ENCODE peak calls at places on chromosome 12, in eight cellular contexts. N, V, B, X, Y, I, P and D are unnamed samples.

GRCh38 chr12:79063258-79063657 is 198.7 kb downstream of the SYT1 start:
- DNase-seq in Y (no peak), I (no peak), N (peak; percentile 29), X (no peak), B (peak; percentile 37), P (no peak), V (no peak), D (no peak)

GRCh38 chr12:31715283-31715825 is 13.5 kb downstream of the AMN1 start:
- DNase-seq in I (no peak), X (peak; percentile 81), B (peak; percentile 33), N (peak; percentile 85), P (no peak), V (peak; percentile 28), Y (no peak), D (peak; percentile 72)

GRCh38 chr12:75345531-75345930 is 11.1 kb downstream of the GLIPR1L1 start:
- DNase-seq in N (peak; percentile 20), X (no peak), I (no peak), Y (no peak), V (no peak), B (peak; percentile 28), P (no peak), D (no peak)

GRCh38 chr12:50627491-50627890 is 122.7 kb downstream of the DIP2B start:
- DNase-seq in P (no peak), V (no peak), N (no peak), B (no peak), Y (no peak), X (no peak), I (no peak), D (no peak)

GRCh38 chr12:57280234-57281062 is 29.5 kb upstream of the STAC3 start:
- DNase-seq in Y (no peak), V (peak; percentile 61), I (peak; percentile 81), P (peak; percentile 87), N (peak; percentile 96), X (peak; percentile 73), B (peak; percentile 99), D (peak; percentile 83)

GRCh38 chr12:48002773-48003218 is 1.5 kb downstream of the COL2A1 start:
- DNase-seq in P (no peak), I (peak; percentile 85), N (peak; percentile 31), Y (peak; percentile 76), B (peak; percentile 31), X (no peak), V (no peak), D (peak; percentile 57)

GRCh38 chr12:116927244-116927940 is 16.6 kb downstream of the FBXW8 start:
- DNase-seq in P (no peak), Y (no peak), X (no peak), N (no peak), B (no peak), I (peak; percentile 81), V (no peak), D (no peak)

GRCh38 chr12:176321-177181 is 37.4 kb downstream of the SLC6A12 start:
- DNase-seq in V (peak; percentile 60), B (peak; percentile 61), Y (peak; percentile 49), X (no peak), I (no peak), P (peak; percentile 54), N (peak; percentile 62), D (peak; percentile 56)

GRCh38 chr12:128111951-128112350 is 155.0 kb upstream of the TMEM132C start:
- DNase-seq in P (no peak), Y (peak; percentile 28), I (peak; percentile 78), N (no peak), B (no peak), X (no peak), V (no peak), D (no peak)

GRCh38 chr12:79935624-79936040 is 735 bp upstream of the PPP1R12A start:
- DNase-seq in X (peak; percentile 70), P (no peak), B (peak; percentile 39), Y (peak; percentile 44), I (no peak), N (no peak), V (no peak), D (peak; percentile 47)

GRCh38 chr12:49296034-49296835 is 1.3 kb downstream of the PRPH start:
- DNase-seq in V (peak; percentile 54), B (no peak), X (peak; percentile 61), Y (peak; percentile 57), I (peak; percentile 94), N (no peak), P (no peak), D (peak; percentile 19)

GRCh38 chr12:109795023-109795422 is 38.2 kb downstream of the TRPV4 start:
- DNase-seq in Y (no peak), V (no peak), I (no peak), N (peak; percentile 86), X (no peak), P (peak; percentile 53), B (peak; percentile 66), D (no peak)

DNA sequence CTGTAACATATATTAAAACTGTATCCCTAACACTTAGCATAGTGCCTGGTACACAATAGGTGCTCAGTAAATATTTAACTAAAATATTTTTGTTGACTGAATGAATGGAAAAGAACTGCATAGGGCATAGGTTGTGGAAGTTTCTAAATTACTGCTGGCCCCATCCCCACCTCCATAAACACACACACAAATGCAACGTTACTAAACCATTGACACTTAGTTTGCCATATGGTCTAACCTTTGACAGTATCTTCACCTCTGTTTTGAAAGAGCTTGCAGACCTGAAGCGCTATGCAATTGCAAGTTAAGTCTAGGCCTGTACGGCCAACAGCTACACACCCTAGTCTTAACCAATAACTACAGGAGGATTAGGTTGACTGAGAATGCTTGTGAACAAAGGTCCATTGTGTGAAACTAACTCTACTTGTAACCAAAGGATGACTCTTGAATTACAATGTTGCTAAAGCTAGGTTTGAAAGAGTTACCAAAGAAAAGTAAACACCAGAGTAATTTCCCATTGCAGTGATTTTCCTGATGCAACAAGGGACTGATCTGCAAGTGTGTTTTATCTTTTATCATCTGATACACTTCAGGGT is 924 bp upstream of the MANSC1 start:
- DNase-seq in V (no peak), N (no peak), I (peak; percentile 29), B (peak; percentile 26), P (no peak), Y (no peak), X (no peak), D (no peak)
- H3K4me3 ChIP-seq in V (peak overlapping the region; percentile 85), N (no peak overlapping the region), I (peak overlapping the region; percentile 85), B (no peak overlapping the region), P (peak overlapping the region; percentile 65), Y (no peak overlapping the region), X (no peak overlapping the region), D (no peak overlapping the region)

DNA sequence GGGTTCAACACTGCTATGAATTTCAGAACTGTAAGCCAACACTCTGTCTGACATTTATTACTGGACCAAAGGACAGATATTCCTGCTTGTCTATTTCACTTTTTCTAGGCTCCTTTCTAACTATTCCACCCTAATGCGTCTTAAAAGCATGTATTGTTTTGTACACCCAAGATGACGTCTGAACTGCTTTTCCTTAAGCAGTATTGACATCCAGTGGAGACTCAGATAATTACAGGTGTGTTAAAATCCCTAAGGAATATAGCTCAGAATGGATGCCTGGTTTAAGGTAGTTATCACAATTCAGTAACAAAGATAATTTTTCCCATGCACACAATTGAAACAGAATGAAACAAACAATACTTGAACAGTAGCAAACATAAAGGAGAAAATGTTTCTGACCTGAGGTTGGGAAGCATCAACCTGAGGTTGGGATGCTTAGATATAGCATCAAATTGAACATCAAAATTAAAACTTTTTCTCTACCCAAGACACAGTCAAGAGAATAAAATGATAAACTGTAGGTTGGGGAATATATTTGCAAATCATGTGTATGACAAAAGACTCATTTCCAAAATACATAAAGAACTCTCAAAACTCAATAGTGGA is 93.7 kb upstream of the PTPRR start:
- DNase-seq in Y (peak; percentile 55), X (no peak), V (peak; percentile 2), P (no peak), N (peak; percentile 87), B (peak; percentile 21), I (no peak), D (peak; percentile 47)
- TF ChIP-seq CTCF in Y (peak; percentile 54), X (no peak), V (peak; percentile 79), P (peak; percentile 42), N (peak; percentile 55), B (peak; percentile 40), I (peak; percentile 76), D (peak; percentile 40)

GRCh38 chr12:19052689-19053088 is 76.8 kb upstream of the PLEKHA5 start:
- DNase-seq in N (no peak), V (no peak), X (no peak), B (no peak), I (no peak), Y (no peak), P (no peak), D (no peak)

GRCh38 chr12:19055589-19055988 is 73.9 kb upstream of the PLEKHA5 start:
- DNase-seq in I (no peak), Y (no peak), X (no peak), V (no peak), P (no peak), N (no peak), B (no peak), D (no peak)

GRCh38 chr12:19053999-19054398 is 75.5 kb upstream of the PLEKHA5 start:
- DNase-seq in I (no peak), P (no peak), V (no peak), Y (no peak), N (no peak), B (no peak), X (no peak), D (no peak)

GRCh38 chr12:19053218-19053617 is 76.3 kb upstream of the PLEKHA5 start:
- DNase-seq in B (no peak), I (no peak), X (no peak), Y (no peak), N (no peak), P (no peak), V (no peak), D (no peak)

DNA sequence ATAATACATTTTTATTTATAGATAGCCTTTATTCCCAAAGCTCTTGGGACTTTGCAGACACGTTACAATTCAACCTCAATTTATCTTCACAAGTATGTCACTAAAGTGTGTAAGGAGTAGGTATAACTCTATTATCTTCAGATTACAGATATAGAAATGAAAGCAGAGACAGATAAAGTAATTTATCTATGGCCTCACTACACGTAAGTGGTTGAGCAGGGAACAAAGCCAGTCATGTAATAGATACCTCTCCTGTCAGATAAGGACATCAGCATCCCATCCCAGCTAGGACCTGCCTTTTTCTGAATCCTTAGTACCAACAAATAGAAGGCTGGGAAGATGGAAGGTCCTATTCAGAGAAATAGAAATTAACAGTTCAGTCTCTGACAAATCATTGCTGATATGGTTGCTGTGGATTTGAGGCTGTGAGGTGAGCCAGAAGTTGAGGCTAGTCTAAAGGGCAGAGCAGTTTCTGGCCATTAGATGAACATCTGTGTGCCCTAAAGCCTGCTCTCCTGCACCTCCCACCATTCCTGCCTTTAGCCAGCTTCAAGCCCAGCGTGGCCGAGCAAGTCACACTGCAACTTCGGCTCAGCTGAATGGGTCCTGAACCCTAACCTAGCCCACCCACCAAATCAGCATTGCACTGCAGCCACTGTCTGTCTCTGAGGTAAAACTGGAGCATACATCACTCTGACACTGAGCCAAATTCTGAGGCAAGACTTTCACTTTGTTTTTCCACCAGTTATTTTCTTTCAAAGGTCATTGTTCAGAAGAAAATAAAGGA is 71.1 kb upstream of the PLEKHA5 start:
- DNase-seq in V (no peak), X (no peak), Y (no peak), I (peak; percentile 55), P (no peak), B (peak; percentile 12), N (peak; percentile 40), D (no peak)
- H3K4me3 ChIP-seq in V (no peak overlapping the region), X (no peak overlapping the region), Y (no peak overlapping the region), I (no peak overlapping the region), P (peak overlapping the region; percentile 41), B (no peak overlapping the region), N (peak overlapping the region; percentile 26), D (no peak overlapping the region)

DNA sequence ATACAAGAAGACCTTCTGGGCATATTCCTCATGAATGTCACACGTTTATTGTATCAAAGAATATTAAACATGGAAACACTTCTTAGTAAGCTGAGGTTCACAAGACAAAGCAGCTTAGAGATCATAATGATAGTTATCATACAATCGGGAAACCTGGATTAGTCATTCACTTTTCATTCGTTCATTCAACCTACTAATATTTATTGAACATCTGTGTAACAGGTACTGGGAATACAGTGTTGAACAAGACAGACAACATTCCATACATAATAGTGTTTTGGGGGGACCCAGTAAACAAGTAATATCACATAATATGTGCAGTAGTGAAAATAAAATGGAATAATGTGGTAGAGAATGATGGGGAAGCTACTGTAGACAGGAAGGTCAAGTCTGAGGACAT is 100.6 kb upstream of the GRIP1 start:
- DNase-seq in X (no peak), I (no peak), P (no peak), Y (no peak), N (no peak), B (no peak), V (no peak), D (no peak)
- TF ChIP-seq CTCF in X (no peak), I (no peak), P (no peak), Y (no peak), N (no peak), B (no peak), V (no peak), D (no peak)